ENCODE peak calls at places on chromosomes 4 and X, in seven cellular contexts. Y is astrocyte of the spinal cord, S is progenitor cell of endocrine pancreas, G is pancreas, J is coronary artery, E is thoracic aorta, B is WTC11. O is an unnamed sample.

GRCh38 chrX:123959281-123960063 is 2.0 kb upstream of the STAG2 start:
- DNase-seq in B (peak), S (no peak), G (peak), E (no peak), Y (peak), J (peak), O (peak)

GRCh38 chr4:3252831-3253641 is 4.1 kb downstream of the MSANTD1 start:
- DNase-seq in E (no peak), B (peak), Y (no peak), S (no peak), G (peak), J (no peak), O (no peak)

GRCh38 chr4:73142995-73143547 is 73.6 kb upstream of the COX18 start:
- DNase-seq in S (no peak), G (no peak), B (no peak), Y (no peak), J (no peak), E (no peak), O (no peak)

GRCh38 chr4:83189631-83190136 is 75.2 kb upstream of the PLAC8 start:
- DNase-seq in J (no peak), E (no peak), S (no peak), Y (no peak), G (no peak), B (no peak), O (no peak)

GRCh38 chr4:1542516-1543320 is 136.5 kb upstream of the NKX1-1 start:
- DNase-seq in Y (no peak), S (no peak), G (no peak), B (no peak), E (no peak), J (no peak), O (no peak)

GRCh38 chr4:93829531-93830089 is 1.1 kb downstream of the ATOH1 start:
- DNase-seq in G (no peak), E (no peak), Y (no peak), J (no peak), B (peak), S (no peak), O (no peak)

GRCh38 chrX:41350150-41350975 is 16.4 kb downstream of the DDX3X start:
- DNase-seq in B (no peak), Y (peak), S (no peak), J (no peak), E (no peak), G (no peak), O (no peak)

GRCh38 chr4:150305995-150306394 is 227.8 kb downstream of the DCLK2 start:
- DNase-seq in B (no peak), E (no peak), J (no peak), G (no peak), Y (peak), S (no peak), O (no peak)

GRCh38 chr4:13266687-13267086 is 217.5 kb downstream of the RAB28 start:
- DNase-seq in G (no peak), J (no peak), E (no peak), S (no peak), B (no peak), Y (no peak), O (no peak)

GRCh38 chr4:113455081-113455480 is 306.5 kb downstream of the CAMK2D start:
- DNase-seq in E (no peak), Y (no peak), G (no peak), B (no peak), S (no peak), J (no peak), O (no peak)

GRCh38 chrX:97070346-97070745 is 186.6 kb downstream of the RPA4 start:
- DNase-seq in B (no peak), E (no peak), J (no peak), S (no peak), Y (peak), G (no peak), O (no peak)

GRCh38 chrX:38513087-38513742 is 48.1 kb upstream of the TSPAN7 start:
- DNase-seq in S (no peak), B (no peak), G (no peak), J (no peak), E (no peak), Y (no peak), O (no peak)

GRCh38 chrX:155888139-155888538 is 7.0 kb downstream of the VAMP7 start:
- DNase-seq in B (no peak), Y (peak), S (no peak), J (no peak), E (no peak), G (no peak), O (no peak)

GRCh38 chrX:107678957-107679740 is 50.8 kb downstream of the PRPS1 start:
- DNase-seq in J (peak), S (no peak), Y (peak), B (no peak), G (no peak), E (no peak), O (no peak)

GRCh38 chr4:25860586-25861421 is 2.0 kb downstream of the SEL1L3 start:
- DNase-seq in E (no peak), S (no peak), J (no peak), B (no peak), Y (no peak), G (no peak), O (no peak)

GRCh38 chr4:110510955-110511544 is 35.1 kb downstream of the ENPEP start:
- DNase-seq in E (no peak), J (no peak), B (no peak), Y (peak), G (no peak), S (no peak), O (no peak)

GRCh38 chr4:121252224-121252806 is 88.2 kb upstream of the TNIP3 start:
- DNase-seq in Y (peak), G (peak), J (no peak), E (no peak), S (peak), B (peak), O (peak)

GRCh38 chr4:52822583-52823477 is 39.3 kb upstream of the RASL11B start:
- DNase-seq in S (no peak), J (no peak), G (no peak), E (no peak), B (no peak), Y (peak), O (no peak)

GRCh38 chrX:53440101-53440500 is 5.9 kb upstream of the HSD17B10 start:
- DNase-seq in G (no peak), B (no peak), J (no peak), S (no peak), Y (no peak), E (no peak), O (no peak)

GRCh38 chrX:153957224-153957623 is 12.8 kb upstream of the RENBP start:
- DNase-seq in E (no peak), B (no peak), Y (no peak), G (peak), J (no peak), S (no peak), O (no peak)

GRCh38 chrX:95764972-95765451 is 919.6 kb upstream of the DIAPH2 start:
- DNase-seq in J (no peak), B (no peak), S (peak), G (no peak), E (no peak), Y (peak), O (peak)

GRCh38 chrX:7372843-7373525 is 225.0 kb upstream of the PUDP start:
- DNase-seq in E (no peak), G (no peak), B (no peak), Y (peak), S (no peak), J (no peak), O (no peak)

GRCh38 chr4:48033825-48034413 is 17.3 kb downstream of the NIPAL1 start:
- DNase-seq in Y (no peak), E (no peak), G (no peak), B (peak), S (no peak), J (no peak), O (peak)

GRCh38 chrX:41491267-41492004 is 44.3 kb downstream of the NYX start:
- DNase-seq in Y (peak), J (no peak), E (no peak), B (no peak), S (no peak), G (no peak), O (no peak)

GRCh38 chr4:138275216-138275615 is 33.1 kb upstream of the SLC7A11 start:
- DNase-seq in E (no peak), S (no peak), J (no peak), G (no peak), Y (peak), B (no peak), O (no peak)

GRCh38 chr4:3168029-3168428 is 80.9 kb upstream of the MSANTD1 start:
- DNase-seq in Y (peak), B (no peak), J (no peak), G (no peak), S (no peak), E (no peak), O (no peak)

GRCh38 chr4:80186666-80187065 is 10.6 kb upstream of the PRDM8 start:
- DNase-seq in Y (no peak), B (no peak), S (no peak), J (no peak), G (no peak), E (no peak), O (no peak)

GRCh38 chr4:167114416-167114971 is 119.8 kb downstream of the SPOCK3 start:
- DNase-seq in G (no peak), B (no peak), E (no peak), J (no peak), Y (no peak), S (no peak), O (no peak)

GRCh38 chr4:20109395-20109794 is 142.3 kb upstream of the SLIT2 start:
- DNase-seq in B (no peak), S (no peak), Y (peak), G (no peak), E (no peak), J (no peak), O (no peak)

GRCh38 chrX:101206471-101206870 is 13.1 kb upstream of the DRP2 start:
- DNase-seq in S (no peak), Y (peak), G (no peak), E (no peak), B (no peak), J (no peak), O (no peak)

GRCh38 chr4:68434836-68435235 is 12.4 kb upstream of the TMPRSS11E start:
- DNase-seq in Y (no peak), E (no peak), G (no peak), J (no peak), B (no peak), S (no peak), O (no peak)

GRCh38 chr4:16226816-16227461 is 668 bp upstream of the TAPT1 start:
- DNase-seq in E (no peak), S (peak), Y (peak), J (peak), G (peak), B (peak), O (peak)

GRCh38 chr4:127622923-127623754 is 9.6 kb upstream of the INTU start:
- DNase-seq in Y (peak), E (no peak), B (peak), G (peak), S (peak), J (no peak), O (peak)
- TF ChIP-seq CTCF in Y (peak), E (peak), B (no peak), G (no peak), S (peak), J (no peak), O (peak)

DNA sequence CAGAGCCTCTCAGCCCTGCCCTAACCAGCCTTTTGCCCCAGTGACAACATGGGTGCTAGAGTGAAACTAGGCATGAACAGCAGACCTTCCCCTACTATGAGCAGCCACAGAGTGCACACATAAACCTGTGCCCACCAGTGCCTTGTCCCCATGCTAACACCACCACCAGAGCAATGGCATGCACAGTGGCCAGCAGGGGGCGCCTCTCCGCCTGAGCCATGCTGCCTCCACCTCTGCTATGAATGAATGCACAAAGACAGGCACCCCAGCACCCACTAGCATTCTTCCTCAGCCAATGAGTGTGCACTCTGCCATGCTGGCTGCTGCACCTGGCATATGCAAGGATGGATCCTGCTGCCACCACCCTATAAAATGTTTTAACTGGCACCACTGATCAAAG is 286.9 kb upstream of the FGF16 start:
- DNase-seq in E (no peak), Y (no peak), B (peak), G (no peak), J (no peak), S (no peak), O (no peak)
- TF ChIP-seq CTCF in E (no peak), Y (peak), B (peak), G (no peak), J (no peak), S (peak), O (peak)

GRCh38 chrX:152641996-152642395 is 4.3 kb downstream of the GABRQ start:
- DNase-seq in G (no peak), B (peak), S (no peak), J (no peak), Y (no peak), E (no peak), O (no peak)
- TF ChIP-seq CTCF in G (no peak), B (no peak), S (no peak), J (no peak), Y (peak), E (no peak), O (no peak)

DNA sequence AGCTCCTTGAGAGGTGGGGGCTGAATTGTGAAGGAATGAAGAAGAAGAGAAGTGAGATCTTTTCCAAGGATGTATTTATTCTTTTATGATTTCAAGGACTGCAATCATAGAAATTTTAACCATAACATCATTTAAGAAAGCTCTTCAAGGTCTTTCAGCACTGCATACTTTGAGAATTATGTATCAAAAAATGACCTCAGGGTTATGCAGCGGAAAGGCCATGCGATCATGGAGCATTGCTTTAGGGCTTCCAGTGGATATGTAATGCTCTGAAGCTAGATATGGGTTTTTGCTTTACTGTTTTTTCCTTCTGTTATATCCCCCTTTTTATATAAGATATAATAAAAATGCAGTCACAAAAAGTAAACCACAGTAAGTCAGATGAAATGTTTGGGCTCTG is 38.7 kb downstream of the SGMS2 start:
- DNase-seq in E (no peak), G (no peak), B (no peak), Y (peak), S (no peak), J (no peak), O (no peak)
- TF ChIP-seq CTCF in E (no peak), G (no peak), B (no peak), Y (no peak), S (no peak), J (no peak), O (no peak)

GRCh38 chrX:130416785-130417184 is 15.0 kb downstream of the RBMX2 start:
- DNase-seq in S (no peak), E (no peak), G (no peak), Y (no peak), J (no peak), B (no peak), O (no peak)
- TF ChIP-seq CTCF in S (no peak), E (no peak), G (no peak), Y (no peak), J (no peak), B (no peak), O (no peak)

GRCh38 chrX:138763761-138764160 is 52.2 kb upstream of the FGF13 start:
- DNase-seq in S (no peak), J (no peak), Y (no peak), B (no peak), G (no peak), E (no peak), O (no peak)

GRCh38 chrX:138756234-138756633 is 44.7 kb upstream of the FGF13 start:
- DNase-seq in J (no peak), E (no peak), B (peak), S (peak), G (no peak), Y (peak), O (peak)

GRCh38 chrX:138765061-138765460 is 53.5 kb upstream of the FGF13 start:
- DNase-seq in J (no peak), B (no peak), G (no peak), Y (peak), S (no peak), E (no peak), O (no peak)

GRCh38 chrX:138759217-138759943 is 47.9 kb upstream of the FGF13 start:
- DNase-seq in Y (no peak), B (no peak), J (no peak), G (no peak), S (no peak), E (no peak), O (no peak)

DNA sequence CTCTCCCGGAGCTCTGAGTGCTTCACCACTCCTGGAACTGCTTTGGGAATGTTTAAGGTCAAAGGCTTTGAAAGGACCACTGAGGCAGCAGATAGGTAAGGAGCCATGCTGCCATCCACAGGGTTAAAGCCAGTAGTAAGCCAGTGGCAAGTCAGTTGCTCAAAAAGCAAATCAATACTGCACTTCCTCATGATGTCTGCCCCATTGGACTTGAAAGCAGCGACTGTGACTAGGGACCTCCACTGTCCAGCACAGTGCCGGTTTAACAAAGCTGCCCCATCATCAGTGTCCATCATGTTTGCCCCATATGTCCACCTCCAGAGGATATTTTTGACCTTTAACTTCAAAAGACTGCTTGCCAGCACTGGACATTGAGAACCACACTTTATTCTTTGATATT is 49.9 kb upstream of the FGF13 start:
- DNase-seq in S (no peak), G (no peak), Y (no peak), J (no peak), E (no peak), B (no peak), O (no peak)
- TF ChIP-seq CTCF in S (no peak), G (no peak), Y (no peak), J (no peak), E (no peak), B (no peak), O (no peak)

GRCh38 chr4:5395781-5396180 is 312.6 kb downstream of the EVC2 start:
- DNase-seq in B (no peak), J (no peak), E (no peak), G (no peak), Y (no peak), S (no peak), O (no peak)

GRCh38 chr4:5386921-5387320 is 321.4 kb downstream of the EVC2 start:
- DNase-seq in G (no peak), S (no peak), Y (no peak), B (no peak), E (no peak), J (no peak), O (no peak)

GRCh38 chr4:5389756-5390155 is 318.6 kb downstream of the EVC2 start:
- DNase-seq in G (no peak), E (no peak), B (no peak), Y (no peak), J (no peak), S (no peak), O (no peak)

GRCh38 chr4:5387457-5387856 is 320.9 kb downstream of the EVC2 start:
- DNase-seq in G (no peak), S (no peak), Y (no peak), B (no peak), J (no peak), E (no peak), O (no peak)

DNA sequence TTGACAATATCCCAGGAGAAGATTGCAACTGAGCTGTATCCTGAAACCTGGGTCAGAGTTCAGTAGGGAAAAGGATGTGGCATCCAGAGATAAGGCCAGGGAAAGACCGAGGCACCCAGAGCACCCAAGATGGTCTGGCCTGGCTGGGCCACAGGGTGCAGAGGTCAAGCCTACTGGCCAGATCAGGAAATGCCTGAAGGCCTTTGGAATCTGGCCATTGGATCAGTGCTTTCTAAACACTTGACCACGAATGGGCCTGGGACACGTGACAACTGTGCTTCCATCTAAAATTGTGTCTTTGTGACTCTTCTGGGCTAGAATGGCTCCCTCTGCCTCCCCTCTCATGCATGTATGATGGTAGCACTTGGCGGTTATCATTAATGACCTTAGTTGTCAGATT is 316.9 kb downstream of the EVC2 start:
- DNase-seq in B (no peak), E (no peak), Y (no peak), G (no peak), J (no peak), S (no peak), O (no peak)
- TF ChIP-seq CTCF in B (no peak), E (no peak), Y (no peak), G (no peak), J (no peak), S (no peak), O (no peak)